ENCODE peak calls at places on chromosomes 5 and 9, in eight cellular contexts. One of them, this sample, is unnamed.
A peak's percentile ranks its signal among the peaks of the same experiment; 100 is the strongest.

GRCh38 chr5:92553326-92553725 is 1027.7 kb downstream of the NR2F1-AS1 start:
- DNase-seq in lower lobe of right lung: no peak
- DNase-seq in CD8-positive, alpha-beta T cell: no peak
- DNase-seq in cardiac muscle cell: peak; percentile 20
- DNase-seq in WERI-Rb-1: no peak
- DNase-seq in neural progenitor cell: no peak
- DNase-seq in AG04450: no peak
- DNase-seq in foreskin fibroblast: peak; percentile 18
- DNase-seq in this sample: no peak

GRCh38 chr9:18216376-18216775 is 257.6 kb upstream of the ADAMTSL1 start:
- DNase-seq in CD8-positive, alpha-beta T cell: no peak
- DNase-seq in WERI-Rb-1: no peak
- DNase-seq in neural progenitor cell: no peak
- DNase-seq in lower lobe of right lung: no peak
- DNase-seq in cardiac muscle cell: no peak
- DNase-seq in foreskin fibroblast: no peak
- DNase-seq in AG04450: no peak
- DNase-seq in this sample: no peak

GRCh38 chr9:7216004-7216821 is 458.4 kb downstream of the KDM4C start:
- DNase-seq in WERI-Rb-1: no peak
- DNase-seq in CD8-positive, alpha-beta T cell: no peak
- DNase-seq in cardiac muscle cell: peak; percentile 89
- DNase-seq in lower lobe of right lung: no peak
- DNase-seq in foreskin fibroblast: peak; percentile 29
- DNase-seq in neural progenitor cell: no peak
- DNase-seq in AG04450: no peak
- DNase-seq in this sample: no peak

GRCh38 chr5:36701085-36701691 is 94.8 kb downstream of the SLC1A3 start:
- DNase-seq in lower lobe of right lung: no peak
- DNase-seq in cardiac muscle cell: peak; percentile 62
- DNase-seq in CD8-positive, alpha-beta T cell: no peak
- DNase-seq in AG04450: no peak
- DNase-seq in foreskin fibroblast: no peak
- DNase-seq in WERI-Rb-1: no peak
- DNase-seq in neural progenitor cell: no peak
- DNase-seq in this sample: no peak

GRCh38 chr5:60483046-60483445 is 216.9 kb downstream of the DEPDC1B start:
- DNase-seq in foreskin fibroblast: peak; percentile 30
- DNase-seq in neural progenitor cell: no peak
- DNase-seq in lower lobe of right lung: no peak
- DNase-seq in CD8-positive, alpha-beta T cell: no peak
- DNase-seq in WERI-Rb-1: no peak
- DNase-seq in AG04450: no peak
- DNase-seq in cardiac muscle cell: no peak
- DNase-seq in this sample: no peak

GRCh38 chr5:10987881-10988504 is 227.0 kb upstream of the DAP start:
- DNase-seq in cardiac muscle cell: peak; percentile 2
- DNase-seq in lower lobe of right lung: peak; percentile 75
- DNase-seq in CD8-positive, alpha-beta T cell: peak; percentile 37
- DNase-seq in neural progenitor cell: peak; percentile 84
- DNase-seq in AG04450: no peak
- DNase-seq in WERI-Rb-1: peak; percentile 95
- DNase-seq in foreskin fibroblast: peak; percentile 2
- DNase-seq in this sample: peak; percentile 71

GRCh38 chr9:128503870-128504269 is 649 bp upstream of the GLE1 start:
- DNase-seq in CD8-positive, alpha-beta T cell: no peak
- DNase-seq in neural progenitor cell: peak; percentile 18
- DNase-seq in AG04450: no peak
- DNase-seq in lower lobe of right lung: no peak
- DNase-seq in WERI-Rb-1: no peak
- DNase-seq in foreskin fibroblast: peak; percentile 52
- DNase-seq in cardiac muscle cell: peak; percentile 36
- DNase-seq in this sample: no peak

GRCh38 chr5:137997726-137998213 is 35.1 kb downstream of the FAM13B start:
- DNase-seq in AG04450: no peak
- DNase-seq in lower lobe of right lung: no peak
- DNase-seq in CD8-positive, alpha-beta T cell: no peak
- DNase-seq in cardiac muscle cell: no peak
- DNase-seq in WERI-Rb-1: no peak
- DNase-seq in foreskin fibroblast: no peak
- DNase-seq in neural progenitor cell: no peak
- DNase-seq in this sample: no peak

GRCh38 chr5:12022444-12022843 is 118.2 kb upstream of the CTNND2 start:
- DNase-seq in foreskin fibroblast: no peak
- DNase-seq in neural progenitor cell: no peak
- DNase-seq in AG04450: no peak
- DNase-seq in CD8-positive, alpha-beta T cell: no peak
- DNase-seq in WERI-Rb-1: no peak
- DNase-seq in lower lobe of right lung: no peak
- DNase-seq in cardiac muscle cell: no peak
- DNase-seq in this sample: no peak

GRCh38 chr9:126947529-126947928 is 32.9 kb downstream of the RALGPS1 start:
- DNase-seq in AG04450: no peak
- DNase-seq in lower lobe of right lung: no peak
- DNase-seq in neural progenitor cell: peak; percentile 45
- DNase-seq in foreskin fibroblast: no peak
- DNase-seq in cardiac muscle cell: no peak
- DNase-seq in WERI-Rb-1: peak; percentile 55
- DNase-seq in CD8-positive, alpha-beta T cell: no peak
- DNase-seq in this sample: peak; percentile 52

GRCh38 chr5:98570661-98571181 is 202.7 kb upstream of the RGMB start:
- DNase-seq in neural progenitor cell: peak; percentile 71
- DNase-seq in cardiac muscle cell: peak; percentile 20
- DNase-seq in foreskin fibroblast: peak; percentile 61
- DNase-seq in lower lobe of right lung: no peak
- DNase-seq in AG04450: no peak
- DNase-seq in CD8-positive, alpha-beta T cell: no peak
- DNase-seq in WERI-Rb-1: no peak
- DNase-seq in this sample: no peak

GRCh38 chr5:151628112-151628823 is 37.1 kb upstream of the FAT2 start:
- DNase-seq in neural progenitor cell: no peak
- DNase-seq in lower lobe of right lung: no peak
- DNase-seq in AG04450: no peak
- DNase-seq in cardiac muscle cell: peak; percentile 56
- DNase-seq in foreskin fibroblast: no peak
- DNase-seq in CD8-positive, alpha-beta T cell: no peak
- DNase-seq in WERI-Rb-1: no peak
- DNase-seq in this sample: no peak

GRCh38 chr9:96554326-96554725 is 65.3 kb downstream of the CDC14B start:
- DNase-seq in WERI-Rb-1: no peak
- DNase-seq in CD8-positive, alpha-beta T cell: no peak
- DNase-seq in AG04450: no peak
- DNase-seq in neural progenitor cell: no peak
- DNase-seq in lower lobe of right lung: no peak
- DNase-seq in cardiac muscle cell: peak; percentile 32
- DNase-seq in foreskin fibroblast: peak; percentile 15
- DNase-seq in this sample: no peak

GRCh38 chr5:109374625-109375024 is 35.1 kb downstream of the PJA2 start:
- DNase-seq in AG04450: no peak
- DNase-seq in CD8-positive, alpha-beta T cell: no peak
- DNase-seq in neural progenitor cell: no peak
- DNase-seq in lower lobe of right lung: no peak
- DNase-seq in foreskin fibroblast: peak; percentile 9
- DNase-seq in cardiac muscle cell: peak; percentile 12
- DNase-seq in WERI-Rb-1: no peak
- DNase-seq in this sample: no peak
- TF ChIP-seq CTCF in AG04450: no peak
- TF ChIP-seq CTCF in CD8-positive, alpha-beta T cell: no peak
- TF ChIP-seq CTCF in neural progenitor cell: no peak
- TF ChIP-seq CTCF in lower lobe of right lung: no peak
- TF ChIP-seq CTCF in foreskin fibroblast: no peak
- TF ChIP-seq CTCF in cardiac muscle cell: no peak
- TF ChIP-seq CTCF in WERI-Rb-1: no peak
- TF ChIP-seq CTCF in this sample: no peak

GRCh38 chr5:177131019-177131320 is 2.6 kb upstream of the NSD1 start:
- DNase-seq in lower lobe of right lung: no peak
- DNase-seq in AG04450: no peak
- DNase-seq in cardiac muscle cell: no peak
- DNase-seq in foreskin fibroblast: no peak
- DNase-seq in neural progenitor cell: no peak
- DNase-seq in WERI-Rb-1: no peak
- DNase-seq in CD8-positive, alpha-beta T cell: no peak
- DNase-seq in this sample: no peak

GRCh38 chr5:177133119-177133844 is at the start of gene NSD1:
- DNase-seq in AG04450: no peak
- DNase-seq in foreskin fibroblast: peak; percentile 94
- DNase-seq in lower lobe of right lung: peak; percentile 94
- DNase-seq in CD8-positive, alpha-beta T cell: peak; percentile 84
- DNase-seq in neural progenitor cell: peak; percentile 98
- DNase-seq in cardiac muscle cell: peak; percentile 95
- DNase-seq in WERI-Rb-1: peak; percentile 62
- DNase-seq in this sample: peak; percentile 90

GRCh38 chr5:177132504-177133118 is 962 bp upstream of the NSD1 start:
- DNase-seq in foreskin fibroblast: peak; percentile 45
- DNase-seq in WERI-Rb-1: no peak
- DNase-seq in AG04450: no peak
- DNase-seq in lower lobe of right lung: no peak
- DNase-seq in cardiac muscle cell: peak; percentile 53
- DNase-seq in CD8-positive, alpha-beta T cell: peak; percentile 18
- DNase-seq in neural progenitor cell: peak; percentile 84
- DNase-seq in this sample: no peak

GRCh38 chr5:177131352-177131710 is 2.2 kb upstream of the NSD1 start:
- DNase-seq in CD8-positive, alpha-beta T cell: no peak
- DNase-seq in WERI-Rb-1: no peak
- DNase-seq in foreskin fibroblast: no peak
- DNase-seq in neural progenitor cell: no peak
- DNase-seq in cardiac muscle cell: no peak
- DNase-seq in lower lobe of right lung: no peak
- DNase-seq in AG04450: no peak
- DNase-seq in this sample: no peak

DNA sequence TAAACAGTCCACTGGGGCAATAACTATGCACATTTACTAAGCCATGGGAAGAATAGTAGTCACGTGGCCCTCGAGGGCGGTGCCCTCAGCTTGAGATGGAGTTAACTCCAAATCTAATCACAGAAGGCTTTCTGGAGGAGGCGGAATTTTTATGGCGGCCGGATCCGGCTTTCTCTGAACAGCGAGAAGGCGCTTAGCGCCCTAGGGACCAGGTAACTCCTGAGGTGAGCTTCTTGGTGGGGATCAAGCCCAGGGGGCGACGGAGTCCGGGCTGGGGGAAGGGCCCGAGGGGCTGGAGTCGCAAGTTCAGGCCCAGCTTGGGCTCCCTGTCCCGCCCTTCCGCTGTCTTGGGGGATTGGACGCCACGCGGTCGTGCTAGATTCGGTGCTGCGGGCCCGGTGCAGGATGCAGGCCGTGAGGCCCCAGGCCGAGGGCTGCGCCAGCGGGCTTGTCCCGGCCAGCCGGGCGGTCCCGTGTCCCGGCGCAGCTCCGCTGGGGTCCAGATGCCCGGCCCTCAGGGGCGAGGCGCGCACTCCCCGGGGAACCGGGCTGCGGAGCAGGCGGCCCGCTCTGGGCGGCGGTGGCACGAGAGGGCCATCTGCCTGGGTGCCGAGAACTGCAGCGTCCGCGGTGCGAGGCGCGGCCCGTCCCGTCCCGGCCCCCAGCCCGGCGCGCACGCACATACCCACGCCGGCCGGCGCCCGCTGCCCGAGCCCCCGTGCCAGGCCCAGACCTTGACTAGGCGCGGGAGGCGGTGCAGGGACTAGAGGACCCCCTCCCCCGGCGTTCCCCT is 1.7 kb upstream of the NSD1 start:
- DNase-seq in lower lobe of right lung: peak; percentile 48
- DNase-seq in AG04450: no peak
- DNase-seq in CD8-positive, alpha-beta T cell: no peak
- DNase-seq in neural progenitor cell: peak; percentile 35
- DNase-seq in foreskin fibroblast: peak; percentile 47
- DNase-seq in cardiac muscle cell: peak; percentile 39
- DNase-seq in WERI-Rb-1: no peak
- DNase-seq in this sample: no peak
- H3K4me3 ChIP-seq in lower lobe of right lung: peak overlapping the region; percentile 80
- H3K4me3 ChIP-seq in AG04450: no peak overlapping the region
- H3K4me3 ChIP-seq in CD8-positive, alpha-beta T cell: no peak overlapping the region
- H3K4me3 ChIP-seq in neural progenitor cell: peak overlapping the region; percentile 65
- H3K4me3 ChIP-seq in foreskin fibroblast: no peak overlapping the region
- H3K4me3 ChIP-seq in cardiac muscle cell: no peak overlapping the region
- H3K4me3 ChIP-seq in WERI-Rb-1: no peak overlapping the region
- H3K4me3 ChIP-seq in this sample: peak overlapping the region; percentile 76

GRCh38 chr5:178285399-178286225 is 53.0 kb upstream of the PHYKPL start:
- DNase-seq in neural progenitor cell: no peak
- DNase-seq in foreskin fibroblast: no peak
- DNase-seq in WERI-Rb-1: no peak
- DNase-seq in cardiac muscle cell: no peak
- DNase-seq in AG04450: no peak
- DNase-seq in CD8-positive, alpha-beta T cell: no peak
- DNase-seq in lower lobe of right lung: peak; percentile 39
- DNase-seq in this sample: no peak

GRCh38 chr5:178284996-178285395 is 52.4 kb upstream of the PHYKPL start:
- DNase-seq in cardiac muscle cell: no peak
- DNase-seq in AG04450: no peak
- DNase-seq in neural progenitor cell: no peak
- DNase-seq in foreskin fibroblast: no peak
- DNase-seq in CD8-positive, alpha-beta T cell: no peak
- DNase-seq in WERI-Rb-1: no peak
- DNase-seq in lower lobe of right lung: peak; percentile 19
- DNase-seq in this sample: no peak

GRCh38 chr5:178283520-178283919 is 50.9 kb upstream of the PHYKPL start:
- DNase-seq in CD8-positive, alpha-beta T cell: no peak
- DNase-seq in AG04450: no peak
- DNase-seq in neural progenitor cell: no peak
- DNase-seq in cardiac muscle cell: no peak
- DNase-seq in WERI-Rb-1: no peak
- DNase-seq in lower lobe of right lung: no peak
- DNase-seq in foreskin fibroblast: no peak
- DNase-seq in this sample: no peak

GRCh38 chr5:178282391-178282790 is 49.8 kb upstream of the PHYKPL start:
- DNase-seq in neural progenitor cell: no peak
- DNase-seq in foreskin fibroblast: no peak
- DNase-seq in WERI-Rb-1: peak; percentile 52
- DNase-seq in lower lobe of right lung: peak; percentile 40
- DNase-seq in cardiac muscle cell: no peak
- DNase-seq in AG04450: no peak
- DNase-seq in CD8-positive, alpha-beta T cell: no peak
- DNase-seq in this sample: no peak

DNA sequence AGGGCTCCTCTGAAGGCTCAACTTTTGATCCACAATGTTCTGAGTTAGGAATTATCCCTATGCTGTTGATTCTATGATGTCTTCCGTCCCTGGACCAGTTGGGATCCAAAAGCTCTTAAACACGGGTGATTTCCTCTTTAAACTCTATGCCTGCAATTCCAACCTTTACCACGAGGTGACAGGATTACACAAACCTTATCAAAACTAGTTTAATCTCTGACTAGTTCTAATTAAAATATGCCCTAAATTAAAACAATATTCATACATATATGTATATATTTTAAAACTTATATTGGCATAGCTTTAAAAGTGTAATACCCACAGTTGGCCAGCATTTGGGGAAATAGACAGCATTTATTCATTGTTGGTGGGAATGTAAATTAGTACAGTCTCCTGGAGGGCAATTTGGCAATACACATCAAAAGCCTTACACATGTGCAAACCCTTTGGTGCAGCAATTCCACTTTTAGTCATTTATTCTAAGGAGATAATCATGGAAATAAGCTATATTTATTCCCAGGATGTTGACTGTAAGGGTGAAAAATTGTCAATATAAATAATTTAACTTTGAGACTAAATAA is 51.6 kb upstream of the PHYKPL start:
- DNase-seq in cardiac muscle cell: peak; percentile 14
- DNase-seq in AG04450: no peak
- DNase-seq in WERI-Rb-1: no peak
- DNase-seq in foreskin fibroblast: peak; percentile 25
- DNase-seq in neural progenitor cell: peak; percentile 52
- DNase-seq in lower lobe of right lung: no peak
- DNase-seq in CD8-positive, alpha-beta T cell: no peak
- DNase-seq in this sample: no peak
- TF ChIP-seq CTCF in cardiac muscle cell: peak; percentile 64
- TF ChIP-seq CTCF in AG04450: peak; percentile 53
- TF ChIP-seq CTCF in WERI-Rb-1: peak; percentile 23
- TF ChIP-seq CTCF in foreskin fibroblast: peak; percentile 37
- TF ChIP-seq CTCF in neural progenitor cell: peak; percentile 76
- TF ChIP-seq CTCF in lower lobe of right lung: peak; percentile 52
- TF ChIP-seq CTCF in CD8-positive, alpha-beta T cell: peak; percentile 56
- TF ChIP-seq CTCF in this sample: no peak

GRCh38 chr5:142015781-142016533 is 3.1 kb upstream of the GNPDA1 start:
- DNase-seq in foreskin fibroblast: peak; percentile 57
- DNase-seq in cardiac muscle cell: peak; percentile 17
- DNase-seq in neural progenitor cell: no peak
- DNase-seq in AG04450: no peak
- DNase-seq in WERI-Rb-1: no peak
- DNase-seq in CD8-positive, alpha-beta T cell: no peak
- DNase-seq in lower lobe of right lung: no peak
- DNase-seq in this sample: no peak
- H3K4me3 ChIP-seq in foreskin fibroblast: no peak overlapping the region
- H3K4me3 ChIP-seq in cardiac muscle cell: no peak overlapping the region
- H3K4me3 ChIP-seq in neural progenitor cell: no peak overlapping the region
- H3K4me3 ChIP-seq in AG04450: no peak overlapping the region
- H3K4me3 ChIP-seq in WERI-Rb-1: no peak overlapping the region
- H3K4me3 ChIP-seq in CD8-positive, alpha-beta T cell: peak overlapping the region; percentile 13
- H3K4me3 ChIP-seq in lower lobe of right lung: no peak overlapping the region
- H3K4me3 ChIP-seq in this sample: no peak overlapping the region

This sample was measured in right atrium auricular region.